ENCODE peak calls at places on chromosomes 3 and 15, in five cellular contexts. One of them, this sample, is unnamed.

GRCh38 chr3:50642382-50642781 is 25.4 kb downstream of the MAPKAPK3 start:
- DNase-seq in fibroblast of lung: no peak
- DNase-seq in HCT116: no peak
- DNase-seq in GM23248: no peak
- DNase-seq in K562: no peak
- DNase-seq in this sample: no peak

GRCh38 chr3:134627831-134628230 is 23.0 kb downstream of the KY start:
- DNase-seq in fibroblast of lung: no peak
- DNase-seq in HCT116: no peak
- DNase-seq in GM23248: peak
- DNase-seq in K562: no peak
- DNase-seq in this sample: peak

GRCh38 chr3:113825090-113825489 is 13.5 kb upstream of the GRAMD1C start:
- DNase-seq in fibroblast of lung: no peak
- DNase-seq in GM23248: peak
- DNase-seq in K562: peak
- DNase-seq in HCT116: no peak
- DNase-seq in this sample: no peak

GRCh38 chr15:86425746-86426145 is 346.1 kb downstream of the AGBL1 start:
- DNase-seq in HCT116: no peak
- DNase-seq in K562: no peak
- DNase-seq in fibroblast of lung: no peak
- DNase-seq in GM23248: no peak
- DNase-seq in this sample: no peak

GRCh38 chr3:177591371-177591770 is 394.1 kb upstream of the TBL1XR1 start:
- DNase-seq in GM23248: peak
- DNase-seq in K562: no peak
- DNase-seq in fibroblast of lung: no peak
- DNase-seq in HCT116: no peak
- DNase-seq in this sample: peak

GRCh38 chr3:145017959-145018358 is 1046.3 kb downstream of the DIPK2A start:
- DNase-seq in K562: no peak
- DNase-seq in GM23248: no peak
- DNase-seq in fibroblast of lung: peak
- DNase-seq in HCT116: no peak
- DNase-seq in this sample: peak

GRCh38 chr15:40793216-40793989 is 13.5 kb upstream of the ZFYVE19 start:
- DNase-seq in K562: no peak
- DNase-seq in fibroblast of lung: peak
- DNase-seq in HCT116: peak
- DNase-seq in GM23248: peak
- DNase-seq in this sample: peak

GRCh38 chr15:45522931-45523331 is 376 bp upstream of the SLC30A4 start:
- DNase-seq in GM23248: peak
- DNase-seq in HCT116: no peak
- DNase-seq in fibroblast of lung: peak
- DNase-seq in K562: no peak
- DNase-seq in this sample: peak

GRCh38 chr3:98890960-98891910 is 10.3 kb downstream of the DCBLD2 start:
- DNase-seq in fibroblast of lung: peak
- DNase-seq in GM23248: peak
- DNase-seq in HCT116: no peak
- DNase-seq in K562: no peak
- DNase-seq in this sample: no peak

GRCh38 chr15:25742421-25743159 is 120.5 kb downstream of the ATP10A start:
- DNase-seq in K562: no peak
- DNase-seq in HCT116: no peak
- DNase-seq in GM23248: no peak
- DNase-seq in fibroblast of lung: no peak
- DNase-seq in this sample: no peak

DNA sequence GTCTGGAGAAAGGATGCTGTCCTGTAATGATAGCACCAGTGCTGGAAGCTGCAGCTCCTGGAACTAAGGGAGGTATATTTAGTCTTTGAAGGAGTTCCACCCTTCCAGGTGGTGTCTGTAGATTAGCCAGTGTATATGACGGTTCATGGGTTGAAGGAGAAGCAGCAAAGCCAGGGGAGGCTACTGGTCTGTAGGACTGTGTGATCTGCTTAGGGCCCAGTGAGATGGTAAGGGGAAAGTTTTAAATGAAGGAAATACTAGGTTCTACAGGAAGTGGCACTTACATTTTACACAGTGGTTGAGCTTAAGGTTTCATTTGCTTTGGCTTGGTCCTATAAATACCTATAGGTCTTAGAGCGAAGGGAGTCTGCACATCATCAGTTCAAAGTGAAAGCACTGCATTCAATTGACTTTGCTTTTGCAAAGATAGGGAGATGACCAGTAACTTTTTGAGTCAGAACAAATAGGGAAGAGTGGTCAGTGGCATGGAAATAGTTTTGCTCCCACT is 5.6 kb downstream of the SLC25A38 start:
- DNase-seq in fibroblast of lung: no peak
- DNase-seq in HCT116: no peak
- DNase-seq in K562: peak
- DNase-seq in GM23248: no peak
- DNase-seq in this sample: no peak
- H3K4me2 ChIP-seq in fibroblast of lung: no peak
- H3K4me2 ChIP-seq in HCT116: no peak
- H3K4me2 ChIP-seq in K562: peak
- H3K4me2 ChIP-seq in GM23248: no peak
- H3K4me2 ChIP-seq in this sample: no peak

DNA sequence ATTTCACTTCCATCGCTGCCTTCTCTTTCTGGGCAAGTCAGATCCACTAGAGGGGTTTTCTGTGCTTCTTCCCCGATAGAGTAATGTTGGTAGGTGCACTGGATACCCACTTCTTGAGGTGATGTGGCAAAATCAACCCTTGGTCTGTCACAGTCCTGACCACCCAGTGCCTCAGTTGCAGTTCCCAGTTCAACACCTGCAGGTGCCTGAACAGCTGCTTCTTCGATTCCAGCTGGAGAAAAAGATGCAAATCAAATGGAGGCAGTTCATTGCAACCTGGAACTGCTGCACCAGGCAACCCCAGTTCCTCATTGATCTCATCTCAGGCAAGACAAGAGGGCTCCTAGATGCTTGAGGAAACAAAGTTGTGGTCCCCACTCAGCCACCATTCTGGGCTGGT is 186.6 kb downstream of the UBE2E2 start:
- DNase-seq in HCT116: no peak
- DNase-seq in K562: no peak
- DNase-seq in fibroblast of lung: no peak
- DNase-seq in GM23248: no peak
- DNase-seq in this sample: no peak
- H3K4me3 ChIP-seq in HCT116: no peak
- H3K4me3 ChIP-seq in K562: no peak
- H3K4me3 ChIP-seq in fibroblast of lung: no peak
- H3K4me3 ChIP-seq in GM23248: no peak
- H3K4me3 ChIP-seq in this sample: no peak

GRCh38 chr3:141392018-141392370 is 23.7 kb downstream of the ZBTB38 start:
- DNase-seq in HCT116: no peak
- DNase-seq in fibroblast of lung: no peak
- DNase-seq in K562: no peak
- DNase-seq in GM23248: no peak
- DNase-seq in this sample: no peak

GRCh38 chr3:141389703-141390102 is 21.4 kb downstream of the ZBTB38 start:
- DNase-seq in HCT116: no peak
- DNase-seq in GM23248: peak
- DNase-seq in K562: no peak
- DNase-seq in fibroblast of lung: peak
- DNase-seq in this sample: no peak

GRCh38 chr3:141391298-141392017 is 23.2 kb downstream of the ZBTB38 start:
- DNase-seq in HCT116: no peak
- DNase-seq in GM23248: no peak
- DNase-seq in K562: no peak
- DNase-seq in fibroblast of lung: peak
- DNase-seq in this sample: no peak

GRCh38 chr3:141392416-141392815 is 24.1 kb downstream of the ZBTB38 start:
- DNase-seq in GM23248: no peak
- DNase-seq in K562: no peak
- DNase-seq in HCT116: no peak
- DNase-seq in fibroblast of lung: no peak
- DNase-seq in this sample: no peak

DNA sequence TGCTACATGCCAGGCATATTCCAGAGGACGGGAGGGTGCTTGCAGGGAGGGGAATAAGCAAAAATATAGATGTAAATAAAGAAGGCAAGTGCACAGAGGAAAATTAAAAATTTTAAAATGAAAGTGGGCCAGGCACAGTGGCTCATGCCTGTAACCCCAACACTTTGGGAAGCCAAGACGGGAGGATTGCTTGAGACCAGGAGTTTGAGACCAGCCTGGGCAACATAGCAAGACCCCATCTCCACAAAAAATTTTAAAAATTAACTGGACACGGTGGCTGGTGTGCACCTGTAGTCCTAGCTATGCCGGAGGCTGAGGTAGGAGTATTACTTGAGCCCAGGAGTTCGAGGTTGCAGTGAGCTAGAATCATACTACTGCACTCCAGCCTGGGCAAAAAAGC is 22.4 kb downstream of the ZBTB38 start:
- DNase-seq in GM23248: no peak
- DNase-seq in K562: no peak
- DNase-seq in HCT116: no peak
- DNase-seq in fibroblast of lung: no peak
- DNase-seq in this sample: no peak
- TF ChIP-seq EZH2 in GM23248: no peak
- TF ChIP-seq EZH2 in K562: no peak
- TF ChIP-seq EZH2 in HCT116: no peak
- TF ChIP-seq EZH2 in fibroblast of lung: no peak
- TF ChIP-seq EZH2 in this sample: no peak

DNA sequence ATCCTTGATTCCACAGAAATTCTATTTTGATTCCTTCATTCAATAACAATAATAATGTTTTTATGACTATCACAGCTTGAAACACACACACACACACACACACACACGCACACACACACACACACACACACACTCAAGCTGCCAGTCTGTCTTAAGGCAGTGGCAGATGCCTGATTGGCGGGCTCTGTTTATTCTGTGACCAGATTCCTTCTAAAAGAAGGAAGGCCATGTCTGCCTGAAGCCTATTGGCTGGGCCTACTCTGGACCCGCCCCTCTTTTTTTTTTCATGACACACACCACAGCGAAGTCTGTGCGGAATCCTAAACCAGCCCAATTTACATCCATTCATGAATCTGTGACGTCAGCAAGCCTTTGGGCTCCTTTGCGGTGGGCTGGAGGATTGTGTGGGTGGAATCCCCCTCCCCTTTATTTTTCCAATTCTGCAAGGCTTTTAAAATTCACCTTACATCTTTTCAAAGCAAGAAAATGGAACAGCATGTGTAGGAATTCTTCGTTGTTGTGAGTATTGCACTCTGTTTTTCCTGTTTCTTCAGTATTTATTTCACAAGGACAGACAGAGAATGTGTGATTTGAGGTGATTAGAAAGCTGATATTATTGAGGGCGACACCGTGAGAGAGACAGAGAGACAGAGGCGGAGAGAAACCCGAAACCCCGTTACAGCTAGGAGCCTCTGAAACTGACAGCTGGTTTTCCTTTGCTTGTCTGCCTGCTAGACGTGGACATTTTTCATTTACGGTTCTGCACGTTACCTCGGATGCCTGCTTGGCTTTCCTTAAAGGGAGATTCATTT is at the start of gene MAP3K13:
- DNase-seq in fibroblast of lung: peak
- DNase-seq in HCT116: peak
- DNase-seq in GM23248: peak
- DNase-seq in K562: peak
- DNase-seq in this sample: peak
- H3K4me2 ChIP-seq in fibroblast of lung: peak
- H3K4me2 ChIP-seq in HCT116: peak
- H3K4me2 ChIP-seq in GM23248: peak
- H3K4me2 ChIP-seq in K562: peak
- H3K4me2 ChIP-seq in this sample: peak

GRCh38 chr3:56784452-56785001 is 17.2 kb downstream of the ARHGEF3 start:
- DNase-seq in HCT116: no peak
- DNase-seq in K562: no peak
- DNase-seq in fibroblast of lung: no peak
- DNase-seq in GM23248: no peak
- DNase-seq in this sample: no peak

GRCh38 chr3:56788506-56788905 is 13.2 kb downstream of the ARHGEF3 start:
- DNase-seq in GM23248: no peak
- DNase-seq in fibroblast of lung: no peak
- DNase-seq in HCT116: no peak
- DNase-seq in K562: no peak
- DNase-seq in this sample: no peak

GRCh38 chr3:56787784-56788256 is 13.9 kb downstream of the ARHGEF3 start:
- DNase-seq in K562: no peak
- DNase-seq in HCT116: no peak
- DNase-seq in fibroblast of lung: no peak
- DNase-seq in GM23248: no peak
- DNase-seq in this sample: no peak

GRCh38 chr3:56785499-56785898 is 16.2 kb downstream of the ARHGEF3 start:
- DNase-seq in HCT116: no peak
- DNase-seq in fibroblast of lung: no peak
- DNase-seq in GM23248: no peak
- DNase-seq in K562: no peak
- DNase-seq in this sample: no peak

GRCh38 chr3:56787258-56787777 is 14.4 kb downstream of the ARHGEF3 start:
- DNase-seq in fibroblast of lung: no peak
- DNase-seq in HCT116: no peak
- DNase-seq in GM23248: no peak
- DNase-seq in K562: no peak
- DNase-seq in this sample: no peak
- H3K4me3 ChIP-seq in fibroblast of lung: no peak
- H3K4me3 ChIP-seq in HCT116: no peak
- H3K4me3 ChIP-seq in GM23248: no peak
- H3K4me3 ChIP-seq in K562: no peak
- H3K4me3 ChIP-seq in this sample: no peak

GRCh38 chr3:70488816-70489215 is 176.4 kb upstream of the MDFIC2 start:
- DNase-seq in HCT116: no peak
- DNase-seq in fibroblast of lung: no peak
- DNase-seq in K562: no peak
- DNase-seq in GM23248: no peak
- DNase-seq in this sample: no peak
- TF ChIP-seq EZH2 in HCT116: no peak
- TF ChIP-seq EZH2 in fibroblast of lung: no peak
- TF ChIP-seq EZH2 in K562: no peak
- TF ChIP-seq EZH2 in GM23248: no peak
- TF ChIP-seq EZH2 in this sample: no peak

DNA sequence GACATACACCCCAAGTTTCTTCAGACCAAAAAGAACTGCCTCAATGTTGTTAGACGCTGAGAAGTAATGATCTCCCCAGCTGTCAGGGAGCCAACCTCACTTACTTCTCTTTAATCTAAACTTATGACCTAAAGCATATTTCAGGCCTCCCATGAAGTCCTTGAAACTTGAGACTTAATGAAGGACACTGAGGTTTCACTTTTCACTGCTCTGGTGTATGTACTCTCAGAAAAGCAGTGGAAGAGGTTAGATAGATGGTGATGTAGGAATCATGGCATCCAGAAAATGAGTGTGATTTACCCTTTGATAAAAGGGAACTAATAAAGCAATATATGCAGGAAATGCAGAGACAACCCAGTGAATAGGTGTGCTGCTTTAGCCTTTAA is 95.5 kb upstream of the CTDSPL start:
- DNase-seq in HCT116: no peak
- DNase-seq in GM23248: no peak
- DNase-seq in fibroblast of lung: peak
- DNase-seq in K562: no peak
- DNase-seq in this sample: no peak
- H3K4me2 ChIP-seq in HCT116: no peak
- H3K4me2 ChIP-seq in GM23248: no peak
- H3K4me2 ChIP-seq in fibroblast of lung: no peak
- H3K4me2 ChIP-seq in K562: peak
- H3K4me2 ChIP-seq in this sample: no peak

GRCh38 chr3:16286161-16286560 is 21.1 kb downstream of the OXNAD1 start:
- DNase-seq in K562: no peak
- DNase-seq in GM23248: no peak
- DNase-seq in fibroblast of lung: no peak
- DNase-seq in HCT116: no peak
- DNase-seq in this sample: peak
- H3K4me3 ChIP-seq in K562: no peak
- H3K4me3 ChIP-seq in GM23248: no peak
- H3K4me3 ChIP-seq in fibroblast of lung: no peak
- H3K4me3 ChIP-seq in HCT116: no peak
- H3K4me3 ChIP-seq in this sample: no peak